ENCODE peak calls at places on chromosome 22, in eight cellular contexts. V is heart right ventricle, R is brain microvascular endothelial cell, H is fibroblast of the aortic adventitia, X is PC-3, S is kidney epithelial cell, O is A549, N is nephron progenitor cell. J is an unnamed sample.

GRCh38 chr22:20155330-20156041 is 4.6 kb upstream of the CCDC188 start:
- DNase-seq in V (peak), S (no peak), N (no peak), X (no peak), H (peak), O (no peak), R (peak), J (no peak)

GRCh38 chr22:47056361-47056760 is 293.9 kb downstream of the TBC1D22A start:
- DNase-seq in V (no peak), X (no peak), S (no peak), N (no peak), H (no peak), R (no peak), O (no peak), J (no peak)

GRCh38 chr22:40094449-40094848 is 83.3 kb upstream of the TNRC6B start:
- DNase-seq in N (no peak), H (peak), R (no peak), X (no peak), V (no peak), O (no peak), S (no peak), J (no peak)

GRCh38 chr22:41501209-41501608 is 32.3 kb downstream of the ACO2 start:
- DNase-seq in N (no peak), H (no peak), X (no peak), S (no peak), V (no peak), R (no peak), O (peak), J (no peak)

GRCh38 chr22:39206491-39206890 is 38.3 kb downstream of the PDGFB start:
- DNase-seq in O (no peak), X (no peak), R (no peak), H (no peak), N (no peak), S (no peak), V (no peak), J (no peak)

GRCh38 chr22:20315337-20316216 is 4.3 kb downstream of the DGCR6L start:
- DNase-seq in X (no peak), N (no peak), R (no peak), O (no peak), V (no peak), H (no peak), S (no peak), J (no peak)

GRCh38 chr22:26464312-26464711 is 19.3 kb downstream of the HPS4 start:
- DNase-seq in V (no peak), O (no peak), R (no peak), X (no peak), N (no peak), H (peak), S (no peak), J (peak)

GRCh38 chr22:26547426-26547825 is 35.2 kb upstream of the TFIP11 start:
- DNase-seq in O (no peak), X (no peak), H (no peak), R (no peak), N (no peak), S (no peak), V (no peak), J (no peak)

GRCh38 chr22:21074092-21074715 is 28.5 kb downstream of the LRRC74B start:
- DNase-seq in V (no peak), R (peak), N (no peak), H (peak), O (peak), S (peak), X (peak), J (peak)

GRCh38 chr22:27876684-27877083 is 42.4 kb downstream of the PITPNB start:
- DNase-seq in V (no peak), N (no peak), H (peak), O (no peak), S (no peak), X (no peak), R (peak), J (no peak)

GRCh38 chr22:47994045-47994444 is 1231.6 kb downstream of the TBC1D22A start:
- DNase-seq in R (no peak), V (no peak), S (no peak), N (no peak), O (no peak), H (no peak), X (no peak), J (no peak)

GRCh38 chr22:46224044-46224746 is 25.9 kb downstream of the CDPF1 start:
- DNase-seq in R (no peak), N (no peak), X (no peak), H (no peak), V (no peak), S (no peak), O (no peak), J (no peak)

GRCh38 chr22:28597665-28598064 is 82.0 kb downstream of the TTC28 start:
- DNase-seq in N (no peak), R (no peak), S (no peak), O (no peak), V (no peak), H (no peak), X (no peak), J (no peak)

GRCh38 chr22:24809331-24809730 is 3.3 kb downstream of the SGSM1 start:
- DNase-seq in N (no peak), X (no peak), V (no peak), H (no peak), R (no peak), O (no peak), S (no peak), J (no peak)

GRCh38 chr22:36160499-36160942 is at the start of gene APOL3:
- DNase-seq in V (peak), R (peak), S (no peak), O (no peak), X (peak), N (no peak), H (peak), J (no peak)

GRCh38 chr22:45534339-45535192 is 31.9 kb downstream of the FBLN1 start:
- DNase-seq in H (peak), S (no peak), V (no peak), R (no peak), O (no peak), N (no peak), X (no peak), J (no peak)

GRCh38 chr22:36239401-36240171 is at the start of gene APOL2:
- DNase-seq in O (peak), S (peak), V (peak), H (peak), N (peak), R (peak), X (peak), J (peak)

GRCh38 chr22:42928969-42929837 is 72.1 kb upstream of the ARFGAP3 start:
- DNase-seq in R (no peak), O (no peak), N (no peak), S (no peak), V (no peak), H (peak), X (no peak), J (no peak)

GRCh38 chr22:44783581-44783980 is 31.2 kb downstream of the ARHGAP8 start:
- DNase-seq in N (no peak), S (no peak), H (no peak), V (no peak), X (no peak), R (no peak), O (no peak), J (no peak)

GRCh38 chr22:47008208-47008885 is 245.9 kb downstream of the TBC1D22A start:
- DNase-seq in O (no peak), S (no peak), V (no peak), N (no peak), X (no peak), H (no peak), R (no peak), J (no peak)

GRCh38 chr22:37696657-37697539 is at the start of gene TRIOBP:
- DNase-seq in V (peak), S (peak), H (peak), X (peak), N (peak), R (peak), O (peak), J (peak)
- TF ChIP-seq CTCF in V (peak), S (peak), H (peak), X (peak), N (peak), R (peak), O (no peak), J (peak)

GRCh38 chr22:49992921-49993648 is 19.5 kb downstream of the IL17REL start:
- DNase-seq in R (peak), N (peak), H (peak), S (no peak), O (peak), X (peak), V (peak), J (peak)

GRCh38 chr22:49991907-49992533 is 20.5 kb downstream of the IL17REL start:
- DNase-seq in R (no peak), V (no peak), H (no peak), X (no peak), O (no peak), S (no peak), N (no peak), J (no peak)

GRCh38 chr22:49994361-49995058 is 18.1 kb downstream of the IL17REL start:
- DNase-seq in X (no peak), N (no peak), O (no peak), R (no peak), V (no peak), S (no peak), H (no peak), J (no peak)

GRCh38 chr22:49995059-49995412 is 17.5 kb downstream of the IL17REL start:
- DNase-seq in X (no peak), V (no peak), H (no peak), S (no peak), O (no peak), R (no peak), N (no peak), J (no peak)

DNA sequence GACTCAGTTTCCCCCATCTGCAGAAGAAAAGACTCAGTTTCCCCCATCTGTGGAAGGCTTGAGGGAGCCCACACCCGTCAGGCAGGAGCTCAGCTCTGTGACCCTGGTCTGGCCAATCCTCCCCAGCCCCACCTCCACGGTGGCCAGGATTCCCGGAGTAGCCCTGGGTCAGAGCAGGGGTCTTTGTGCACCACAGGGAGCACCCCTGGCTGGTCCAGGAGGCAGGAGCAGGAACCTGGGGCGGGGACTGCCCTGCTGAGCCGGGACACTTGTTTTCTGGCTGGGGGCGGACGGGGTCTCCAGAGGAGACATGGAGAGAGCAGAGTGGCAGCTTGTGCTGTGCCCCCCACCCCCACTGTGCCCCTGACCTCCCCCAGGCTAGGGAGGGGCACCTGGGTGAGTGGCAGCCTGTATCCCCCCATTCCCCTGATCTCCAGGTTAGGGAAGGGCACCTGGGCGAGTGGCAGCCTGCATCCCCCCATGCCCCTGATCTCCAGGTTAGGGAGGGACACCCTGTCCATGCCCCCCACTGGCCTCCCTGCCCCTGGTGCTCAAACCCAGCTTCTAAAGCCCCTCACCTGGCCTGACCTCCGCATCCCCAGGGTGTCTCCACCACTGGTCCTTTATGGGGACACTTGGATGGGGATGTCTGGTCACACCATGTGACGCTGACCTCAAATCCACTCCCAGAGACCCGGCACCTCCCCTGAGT is 18.8 kb downstream of the IL17REL start:
- DNase-seq in R (no peak), H (no peak), S (no peak), V (no peak), O (no peak), X (no peak), N (no peak), J (no peak)
- TF ChIP-seq CTCF in R (no peak), H (no peak), S (no peak), V (peak), O (no peak), X (peak), N (no peak), J (peak)

GRCh38 chr22:49923445-49923844 is 5.0 kb downstream of the CRELD2 start:
- DNase-seq in H (no peak), R (no peak), S (no peak), X (no peak), V (no peak), N (no peak), O (no peak), J (no peak)
- TF ChIP-seq CTCF in H (no peak), R (peak), S (peak), X (peak), V (no peak), N (no peak), O (no peak), J (peak)

GRCh38 chr22:18000441-18001039 is 23.8 kb downstream of the MICAL3 start:
- DNase-seq in S (no peak), O (peak), R (no peak), V (no peak), H (peak), X (peak), N (peak), J (no peak)

GRCh38 chr22:17994424-17995108 is 29.8 kb downstream of the MICAL3 start:
- DNase-seq in R (no peak), O (no peak), H (no peak), V (no peak), S (no peak), X (no peak), N (no peak), J (no peak)

GRCh38 chr22:17999851-18000250 is 24.5 kb downstream of the MICAL3 start:
- DNase-seq in S (no peak), O (no peak), X (peak), R (no peak), V (no peak), N (no peak), H (no peak), J (no peak)

GRCh38 chr22:17998913-17999312 is 25.4 kb downstream of the MICAL3 start:
- DNase-seq in V (no peak), X (no peak), R (no peak), N (no peak), O (no peak), H (no peak), S (no peak), J (no peak)

GRCh38 chr22:17997456-17997855 is 26.9 kb downstream of the MICAL3 start:
- DNase-seq in V (no peak), S (no peak), R (peak), N (no peak), X (peak), O (peak), H (no peak), J (peak)
- TF ChIP-seq CTCF in V (no peak), S (no peak), R (no peak), N (no peak), X (no peak), O (no peak), H (no peak), J (no peak)

DNA sequence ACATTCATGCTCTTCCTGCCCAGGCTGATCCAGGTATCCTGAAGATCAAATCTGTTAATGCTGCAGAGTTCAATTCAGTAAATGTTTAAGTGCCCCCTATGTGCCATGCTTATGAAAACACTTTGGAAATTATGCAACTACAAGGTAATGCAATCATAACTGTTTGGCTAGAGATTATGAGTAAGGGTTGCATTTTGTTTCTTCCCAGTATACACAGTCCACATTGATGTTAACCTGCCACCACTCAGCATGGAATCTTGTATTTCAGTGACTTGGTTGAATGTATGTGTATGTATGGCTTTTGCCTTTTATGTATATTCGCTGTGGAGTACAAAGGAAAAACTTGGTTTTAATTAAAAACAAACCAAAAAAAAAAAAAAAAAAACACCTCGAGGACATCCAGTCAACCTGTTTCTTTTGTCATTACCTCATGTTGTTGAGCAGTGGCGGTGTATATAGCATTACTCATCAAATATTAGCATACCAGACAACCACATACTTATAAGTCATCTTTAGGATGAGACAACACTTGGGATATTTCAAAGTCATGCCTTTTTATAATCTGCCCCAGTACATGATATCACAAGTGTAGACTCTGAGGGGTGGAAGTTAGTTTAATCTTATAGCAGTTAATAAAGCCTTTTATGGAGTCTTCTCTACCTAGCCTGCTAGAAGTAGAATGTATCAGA is 86.1 kb upstream of the HORMAD2 start:
- DNase-seq in X (peak), V (no peak), N (no peak), O (peak), R (peak), H (peak), S (peak), J (peak)
- TF ChIP-seq CTCF in X (peak), V (peak), N (no peak), O (peak), R (no peak), H (peak), S (peak), J (peak)

GRCh38 chr22:22870577-22871398 is 16.8 kb upstream of the IGLL5 start:
- DNase-seq in N (no peak), S (no peak), X (peak), H (no peak), R (no peak), V (no peak), O (no peak), J (no peak)
- TF ChIP-seq CTCF in N (no peak), S (peak), X (no peak), H (no peak), R (no peak), V (no peak), O (no peak), J (no peak)

GRCh38 chr22:34111210-34111824 is 191.0 kb upstream of the LARGE1 start:
- DNase-seq in V (peak), R (no peak), X (peak), S (no peak), N (peak), O (peak), H (peak), J (no peak)

GRCh38 chr22:34108168-34108567 is 187.9 kb upstream of the LARGE1 start:
- DNase-seq in X (no peak), S (no peak), V (no peak), R (no peak), H (no peak), N (no peak), O (no peak), J (no peak)

GRCh38 chr22:34102633-34103032 is 182.4 kb upstream of the LARGE1 start:
- DNase-seq in X (no peak), N (peak), S (no peak), V (no peak), O (no peak), H (no peak), R (no peak), J (no peak)

GRCh38 chr22:34105461-34106062 is 185.3 kb upstream of the LARGE1 start:
- DNase-seq in H (no peak), X (peak), V (peak), S (no peak), R (no peak), N (peak), O (peak), J (no peak)
- TF ChIP-seq CTCF in H (no peak), X (peak), V (peak), S (peak), R (no peak), N (peak), O (no peak), J (peak)

DNA sequence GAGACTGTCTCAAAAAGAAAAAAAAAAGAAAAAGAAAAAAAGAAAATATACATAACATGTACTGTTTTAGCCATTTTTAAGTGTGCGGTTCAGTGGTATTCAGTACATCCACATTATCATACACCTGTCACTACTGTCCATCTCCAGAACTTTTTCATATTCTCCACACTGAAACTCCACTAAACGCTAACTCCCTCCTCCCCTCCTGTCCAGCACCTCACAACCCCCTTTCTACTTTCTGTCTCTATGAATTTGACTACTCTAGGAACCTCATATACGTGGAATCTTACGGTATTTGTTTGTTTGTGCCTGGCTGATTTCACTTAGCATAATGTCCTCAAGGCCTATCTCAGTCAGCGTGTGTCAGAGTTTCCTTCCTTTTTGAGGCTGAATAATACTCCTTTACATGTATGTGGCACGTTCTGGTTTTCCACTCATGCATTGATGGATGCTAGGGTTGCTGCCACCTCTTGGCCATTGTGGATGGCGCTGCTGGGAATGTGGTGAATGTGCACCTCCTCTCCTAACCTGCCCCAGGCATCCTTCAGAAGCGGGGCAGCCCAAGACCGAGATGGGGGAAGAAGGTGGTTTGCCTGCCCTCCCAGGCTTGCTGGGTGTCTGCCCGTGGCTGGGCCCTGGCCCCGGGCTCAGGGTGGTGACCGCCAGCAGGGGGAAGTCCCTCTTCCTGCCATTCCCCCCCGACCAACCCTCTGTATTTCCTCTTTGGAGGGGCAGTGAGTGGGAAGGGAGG is 60.5 kb downstream of the BCR start:
- DNase-seq in H (no peak), X (peak), R (no peak), V (no peak), N (no peak), S (no peak), O (peak), J (no peak)
- TF ChIP-seq CTCF in H (peak), X (peak), R (peak), V (peak), N (no peak), S (peak), O (no peak), J (peak)

J was measured in HFFc6.